ENCODE peak calls at places on chromosome 3, in five cellular contexts. Z is mucosa of descending colon, C is foreskin fibroblast, Y is cardiac fibroblast, O is psoas muscle. S is an unnamed sample.

GRCh38 chr3:61087465-61087864 is 163.8 kb downstream of the FHIT start:
- DNase-seq in O (no peak), C (no peak), Y (no peak), Z (no peak), S (no peak)

GRCh38 chr3:99218468-99218867 is 317.0 kb upstream of the DCBLD2 start:
- DNase-seq in C (no peak), O (no peak), Z (no peak), Y (no peak), S (no peak)

GRCh38 chr3:18264331-18264730 is 160.8 kb downstream of the SATB1 start:
- DNase-seq in Y (no peak), O (no peak), Z (no peak), C (no peak), S (no peak)

GRCh38 chr3:71803248-71803647 is 18.3 kb upstream of the PROK2 start:
- DNase-seq in Y (no peak), C (no peak), O (no peak), Z (no peak), S (no peak)

GRCh38 chr3:140377644-140378043 is 300.2 kb upstream of the TRIM42 start:
- DNase-seq in C (no peak), Y (peak), Z (no peak), O (no peak), S (no peak)

GRCh38 chr3:186366206-186366605 is 4.2 kb upstream of the DGKG start:
- DNase-seq in O (no peak), Z (no peak), Y (no peak), C (no peak), S (no peak)

GRCh38 chr3:127038476-127038875 is 55.6 kb downstream of the PLXNA1 start:
- DNase-seq in Y (no peak), O (peak), C (peak), Z (peak), S (peak)

GRCh38 chr3:18194431-18194830 is 230.7 kb downstream of the SATB1 start:
- DNase-seq in Z (no peak), O (no peak), Y (peak), C (peak), S (no peak)

GRCh38 chr3:72338942-72339749 is 509.1 kb downstream of the SHQ1 start:
- DNase-seq in O (peak), Z (no peak), Y (peak), C (peak), S (peak)

GRCh38 chr3:5057857-5058324 is 64.2 kb upstream of the ARL8B start:
- DNase-seq in O (peak), Y (peak), Z (peak), C (peak), S (no peak)

GRCh38 chr3:121951291-121951690 is 57.1 kb downstream of the SLC15A2 start:
- DNase-seq in Z (no peak), C (no peak), Y (no peak), O (no peak), S (no peak)

GRCh38 chr3:53744351-53744750 is 101.9 kb downstream of the CHDH start:
- DNase-seq in Y (no peak), O (no peak), C (no peak), Z (peak), S (no peak)

GRCh38 chr3:24156466-24156865 is 211.4 kb downstream of the NR1D2 start:
- DNase-seq in Y (peak), O (no peak), Z (no peak), C (peak), S (no peak)

GRCh38 chr3:149581681-149582349 is 76.0 kb downstream of the WWTR1 start:
- DNase-seq in Z (no peak), O (peak), Y (peak), C (peak), S (no peak)

DNA sequence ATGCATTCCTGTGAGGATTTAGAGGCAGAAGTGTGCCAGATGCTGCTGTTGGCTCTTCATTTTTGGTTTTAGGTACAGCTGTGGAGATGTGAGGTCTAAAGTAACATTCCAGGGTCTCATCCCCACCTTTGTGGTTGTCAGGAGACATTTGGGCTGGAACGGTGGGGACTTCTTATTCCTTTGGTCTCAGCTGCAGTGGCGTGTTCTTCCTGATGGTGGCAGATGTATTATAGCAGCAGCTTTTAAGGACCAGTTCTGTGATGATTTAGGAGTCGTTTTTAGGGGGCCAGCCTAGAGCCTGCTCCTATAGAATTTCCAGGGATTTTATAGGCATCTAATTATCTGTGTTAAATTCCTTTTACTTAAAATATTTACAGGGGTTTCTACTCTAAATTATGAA is 221.0 kb upstream of the EOMES start:
- DNase-seq in C (peak), Z (no peak), O (no peak), Y (peak), S (no peak)
- TF ChIP-seq CTCF in C (peak), Z (no peak), O (no peak), Y (peak), S (peak)

DNA sequence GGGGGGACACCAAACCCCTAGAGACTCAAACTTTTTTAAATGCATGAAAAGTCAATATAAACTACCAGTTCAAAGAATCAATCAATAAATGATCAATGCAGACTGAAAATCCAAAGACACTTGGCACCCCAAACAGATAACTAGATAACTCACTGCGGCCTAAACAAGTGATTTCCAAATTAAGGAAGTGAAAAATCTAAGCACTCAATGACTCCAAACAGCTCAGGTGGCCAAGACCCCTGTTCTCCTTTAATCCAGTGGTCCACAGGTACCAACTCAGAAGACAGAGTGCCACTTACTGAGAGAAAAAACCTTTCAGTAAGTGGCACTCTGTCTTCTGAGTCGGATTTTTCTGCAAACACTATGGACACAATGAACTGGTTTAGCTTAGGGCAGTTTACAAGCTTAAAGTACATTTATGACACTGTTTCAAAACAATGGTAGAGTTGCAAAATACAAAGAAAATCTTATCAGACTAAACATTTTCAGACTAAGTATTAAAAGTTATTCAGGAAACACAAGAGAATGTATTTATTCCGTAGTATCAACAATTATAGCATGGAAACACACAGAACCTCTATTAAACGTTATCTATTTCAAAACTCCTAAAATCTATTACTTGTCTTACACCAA is 4.7 kb downstream of the DLG1 start:
- DNase-seq in C (no peak), Z (no peak), Y (no peak), O (no peak), S (no peak)
- H3K4me3 ChIP-seq in C (no peak), Z (no peak), Y (no peak), O (peak), S (no peak)

GRCh38 chr3:195394024-195394423 is 48.8 kb downstream of the ACAP2 start:
- DNase-seq in C (no peak), Z (no peak), O (no peak), Y (no peak), S (no peak)

GRCh38 chr3:195394700-195395099 is 48.1 kb downstream of the ACAP2 start:
- DNase-seq in Y (peak), C (peak), O (no peak), Z (no peak), S (no peak)

GRCh38 chr3:195397524-195397923 is 45.3 kb downstream of the ACAP2 start:
- DNase-seq in Y (no peak), C (no peak), Z (no peak), O (no peak), S (no peak)

DNA sequence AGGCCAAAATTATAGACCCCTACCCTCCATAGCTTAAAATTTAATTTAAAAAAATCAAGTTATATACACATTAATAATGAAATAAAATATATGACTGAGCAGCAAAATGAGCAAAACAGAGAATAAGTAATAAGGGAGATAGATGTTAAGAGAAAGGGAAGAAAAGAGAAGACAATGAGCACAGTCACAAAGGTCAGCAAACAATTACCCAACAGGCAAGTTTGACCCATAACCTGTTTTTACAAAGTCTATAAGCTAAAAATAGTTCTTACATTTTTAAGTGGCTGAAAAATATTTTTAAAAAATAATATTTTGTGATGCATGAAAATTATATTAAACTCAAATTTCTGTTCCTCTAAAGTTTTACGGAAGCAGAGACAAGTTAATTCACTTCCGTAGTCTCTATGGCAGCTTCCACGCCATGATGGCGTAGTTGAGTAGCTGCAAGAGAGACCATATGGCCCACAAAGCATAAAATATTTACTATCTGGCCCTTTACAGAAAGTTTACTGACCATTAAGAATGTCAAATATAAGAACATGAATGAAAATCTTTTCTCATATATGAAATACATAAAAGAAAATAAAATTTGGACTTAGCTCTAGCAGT is 47.5 kb downstream of the ACAP2 start:
- DNase-seq in O (no peak), C (no peak), Z (no peak), Y (no peak), S (no peak)
- TF ChIP-seq CTCF in O (no peak), C (no peak), Z (no peak), Y (no peak), S (no peak)

GRCh38 chr3:15325228-15325627 is 7.2 kb downstream of the SH3BP5 start:
- DNase-seq in Z (no peak), Y (peak), C (peak), O (peak), S (no peak)
- H3K4me3 ChIP-seq in Z (no peak), Y (no peak), C (no peak), O (no peak), S (no peak)

S was measured in kidney.